ENCODE peak calls at places on chromosomes 2 and 18, in eight cellular contexts. G is WERI-Rb-1, U is cardiac muscle cell, E is adrenal gland, V is GM10248, N is ovary, D is GM13977, W is fibroblast of pulmonary artery. P is an unnamed sample.

GRCh38 chr2:232363784-232364615 is 14.6 kb upstream of the ALPP start:
- DNase-seq in E (peak), U (no peak), V (peak), N (no peak), D (peak), G (no peak), W (no peak), P (no peak)

GRCh38 chr2:174699993-174700766 is 64.1 kb downstream of the CHRNA1 start:
- DNase-seq in E (no peak), W (peak), N (no peak), V (peak), G (no peak), U (peak), D (peak), P (no peak)

GRCh38 chr18:9025104-9025838 is 77.2 kb upstream of the NDUFV2 start:
- DNase-seq in N (no peak), G (peak), D (no peak), E (no peak), V (no peak), U (no peak), W (no peak), P (no peak)

GRCh38 chr2:225036431-225036830 is 5.8 kb downstream of the DOCK10 start:
- DNase-seq in W (no peak), V (no peak), D (no peak), G (no peak), N (no peak), U (no peak), E (no peak), P (no peak)

GRCh38 chr2:180322781-180323180 is 315.7 kb upstream of the CWC22 start:
- DNase-seq in E (no peak), V (no peak), U (no peak), G (no peak), N (no peak), W (peak), D (no peak), P (no peak)

GRCh38 chr18:79241755-79242154 is 154.0 kb upstream of the NFATC1 start:
- DNase-seq in G (peak), V (no peak), U (peak), E (no peak), N (no peak), W (no peak), D (no peak), P (no peak)

GRCh38 chr2:155895016-155895415 is 437.5 kb downstream of the NR4A2 start:
- DNase-seq in G (no peak), U (no peak), W (peak), D (no peak), E (no peak), V (no peak), N (no peak), P (no peak)

GRCh38 chr2:12787891-12788783 is 71.4 kb downstream of the TRIB2 start:
- DNase-seq in D (no peak), N (no peak), E (no peak), W (peak), V (no peak), G (no peak), U (no peak), P (no peak)

GRCh38 chr2:201414099-201415023 is 36.9 kb downstream of the TRAK2 start:
- DNase-seq in W (peak), N (no peak), U (no peak), V (peak), G (no peak), D (peak), E (no peak), P (no peak)

GRCh38 chr18:22324191-22325131 is 93.3 kb downstream of the CTAGE1 start:
- DNase-seq in V (no peak), W (peak), N (peak), D (no peak), U (peak), E (peak), G (no peak), P (no peak)

GRCh38 chr2:20674974-20675679 is 8.2 kb downstream of the GDF7 start:
- DNase-seq in U (no peak), V (no peak), E (peak), G (no peak), W (peak), N (no peak), D (peak), P (no peak)

GRCh38 chr18:11392292-11392691 is 217.1 kb upstream of the SLC35G4 start:
- DNase-seq in E (no peak), U (peak), G (no peak), D (no peak), V (no peak), W (no peak), N (no peak), P (no peak)

GRCh38 chr2:11073251-11073650 is 82.0 kb upstream of the SLC66A3 start:
- DNase-seq in D (no peak), U (peak), V (no peak), W (peak), N (peak), E (peak), G (peak), P (no peak)

GRCh38 chr2:11412449-11412810 is 53.5 kb downstream of the E2F6 start:
- DNase-seq in G (no peak), D (no peak), U (no peak), W (no peak), V (no peak), N (no peak), E (no peak), P (no peak)

DNA sequence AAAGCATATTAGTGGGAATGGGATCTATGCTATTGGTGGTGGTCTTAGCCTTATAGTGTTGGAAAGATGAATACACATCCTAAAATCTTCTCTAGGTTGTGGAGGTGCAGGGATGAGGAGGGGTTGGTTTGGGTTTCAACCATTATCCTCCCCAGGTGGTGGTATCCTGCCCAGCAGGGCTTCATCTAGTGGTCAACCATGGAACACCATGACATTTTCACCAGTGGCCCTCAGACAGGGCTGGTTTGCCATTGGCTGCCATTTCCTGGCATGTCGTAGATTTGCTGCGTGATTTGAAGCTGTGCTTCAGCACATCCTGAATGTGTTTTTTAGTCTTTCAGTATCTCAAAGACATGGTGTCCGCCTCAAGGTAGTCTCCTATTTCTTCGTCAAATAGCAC is 391.2 kb upstream of the HNRNPA3 start:
- DNase-seq in V (no peak), E (no peak), U (no peak), D (no peak), W (no peak), G (no peak), N (no peak), P (no peak)
- TF ChIP-seq CTCF in V (no peak), E (no peak), U (no peak), D (no peak), W (no peak), G (peak), N (no peak), P (no peak)

DNA sequence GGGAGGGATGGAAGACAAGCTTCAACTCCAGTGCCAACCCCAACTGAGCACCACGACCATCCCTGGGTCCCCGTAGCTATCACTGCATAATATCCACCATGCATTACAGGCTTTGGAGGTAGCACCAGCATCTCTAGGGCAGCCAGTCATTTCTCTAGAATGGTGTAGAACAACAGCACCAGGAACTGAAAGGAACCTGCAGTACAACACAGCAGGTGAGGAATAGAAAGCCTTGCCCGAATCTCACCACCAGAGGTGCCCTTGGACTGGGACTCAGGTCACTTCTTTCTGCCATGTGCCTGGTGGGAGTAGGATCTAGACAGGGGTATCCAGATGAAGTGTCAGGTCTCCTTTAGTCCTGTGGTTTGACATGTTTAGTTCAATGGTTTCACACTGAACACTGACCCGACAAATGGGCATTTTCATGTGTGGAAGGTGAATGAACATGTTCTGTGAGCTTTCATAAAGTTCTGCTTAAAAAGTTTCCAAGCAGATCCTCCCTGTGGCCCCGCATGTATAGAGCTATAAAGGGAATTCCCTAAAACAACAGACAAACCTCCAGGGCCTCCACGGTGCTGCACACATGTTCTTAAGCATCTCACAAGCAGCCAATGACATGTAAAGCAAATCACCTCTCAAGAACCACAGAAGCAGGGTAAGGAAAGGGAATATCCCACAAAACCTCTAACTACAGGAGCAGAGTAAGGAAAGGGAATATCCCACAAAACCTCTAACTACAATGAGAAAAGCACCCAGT is 208.3 kb downstream of the AFF3 start:
- DNase-seq in D (no peak), E (no peak), U (no peak), N (no peak), V (no peak), W (no peak), G (no peak), P (no peak)
- TF ChIP-seq CTCF in D (no peak), E (no peak), U (no peak), N (no peak), V (no peak), W (no peak), G (no peak), P (no peak)

GRCh38 chr18:44885507-44885906 is 204.8 kb downstream of the SETBP1 start:
- DNase-seq in V (no peak), D (no peak), G (no peak), W (no peak), U (no peak), E (no peak), N (no peak), P (no peak)

GRCh38 chr18:44884446-44884845 is 203.8 kb downstream of the SETBP1 start:
- DNase-seq in N (no peak), V (no peak), U (no peak), G (no peak), E (no peak), W (no peak), D (no peak), P (no peak)

GRCh38 chr18:44882163-44882881 is 201.6 kb downstream of the SETBP1 start:
- DNase-seq in N (no peak), G (no peak), E (no peak), W (no peak), V (no peak), D (no peak), U (peak), P (no peak)

GRCh38 chr18:44893045-44893706 is 212.5 kb downstream of the SETBP1 start:
- DNase-seq in W (no peak), V (no peak), D (no peak), E (no peak), N (no peak), G (no peak), U (no peak), P (no peak)

DNA sequence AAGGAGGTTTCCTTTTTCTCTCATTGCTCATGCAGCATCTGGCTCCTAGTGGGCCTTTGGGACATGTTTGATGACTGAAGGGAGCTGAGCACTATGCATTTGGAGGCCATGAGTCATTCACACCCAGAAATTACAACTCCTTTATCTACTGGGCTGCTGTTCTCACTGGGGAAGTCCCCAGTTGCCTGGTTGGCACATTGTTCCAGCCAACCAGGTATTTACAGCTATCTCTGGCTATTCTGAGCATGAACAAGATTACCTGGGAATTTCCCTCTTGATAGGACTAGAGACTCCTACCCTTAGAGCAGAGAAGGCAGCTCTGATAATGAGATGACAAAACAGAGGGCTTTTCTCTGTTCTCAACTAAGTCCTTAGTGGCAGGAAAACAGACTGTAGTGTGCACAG is 206.5 kb downstream of the SETBP1 start:
- DNase-seq in D (peak), N (no peak), G (no peak), E (no peak), U (peak), V (peak), W (peak), P (no peak)
- TF ChIP-seq CTCF in D (no peak), N (no peak), G (no peak), E (no peak), U (no peak), V (no peak), W (no peak), P (no peak)

GRCh38 chr2:55158111-55158814 is 73.8 kb downstream of the CLHC1 start:
- DNase-seq in D (no peak), U (no peak), V (no peak), E (no peak), W (no peak), G (no peak), N (no peak), P (no peak)
- TF ChIP-seq CTCF in D (no peak), U (no peak), V (no peak), E (no peak), W (no peak), G (no peak), N (no peak), P (no peak)

GRCh38 chr18:35782926-35783325 is 189.6 kb upstream of the RMP24 start:
- DNase-seq in V (no peak), W (no peak), D (no peak), N (no peak), E (no peak), G (no peak), U (no peak), P (no peak)
- TF ChIP-seq CTCF in V (no peak), W (no peak), D (no peak), N (no peak), E (no peak), G (no peak), U (no peak), P (no peak)